ENCODE peak calls at places on chromosomes 7 and 10, in six cellular contexts. One of them, this sample, is unnamed.

GRCh38 chr10:74921744-74922143 is 95.3 kb downstream of the KAT6B start:
- DNase-seq in iris pigment epithelial cell: no peak
- DNase-seq in T-helper 1 cell: no peak
- DNase-seq in stromal cell of bone marrow: no peak
- DNase-seq in aorta: no peak
- DNase-seq in HCEC 1CT: peak; percentile 19
- DNase-seq in this sample: peak; percentile 13

GRCh38 chr10:90849956-90850749 is 7.7 kb downstream of the HTR7 start:
- DNase-seq in iris pigment epithelial cell: peak; percentile 56
- DNase-seq in T-helper 1 cell: no peak
- DNase-seq in stromal cell of bone marrow: peak; percentile 68
- DNase-seq in aorta: no peak
- DNase-seq in HCEC 1CT: peak; percentile 81
- DNase-seq in this sample: peak; percentile 53

GRCh38 chr7:100373261-100373831 is at the start of gene PILRA:
- DNase-seq in iris pigment epithelial cell: peak; percentile 8
- DNase-seq in T-helper 1 cell: no peak
- DNase-seq in stromal cell of bone marrow: no peak
- DNase-seq in aorta: no peak
- DNase-seq in HCEC 1CT: peak; percentile 19
- DNase-seq in this sample: no peak

GRCh38 chr7:136066304-136067143 is 89.4 kb upstream of the MTPN start:
- DNase-seq in iris pigment epithelial cell: no peak
- DNase-seq in T-helper 1 cell: no peak
- DNase-seq in stromal cell of bone marrow: no peak
- DNase-seq in aorta: no peak
- DNase-seq in HCEC 1CT: no peak
- DNase-seq in this sample: no peak

GRCh38 chr10:38047666-38048065 is 37.2 kb downstream of the ZNF33A start:
- DNase-seq in iris pigment epithelial cell: peak; percentile 65
- DNase-seq in T-helper 1 cell: no peak
- DNase-seq in stromal cell of bone marrow: no peak
- DNase-seq in aorta: no peak
- DNase-seq in HCEC 1CT: no peak
- DNase-seq in this sample: no peak

GRCh38 chr10:21533577-21534475 is at the start of gene MLLT10:
- DNase-seq in iris pigment epithelial cell: peak; percentile 97
- DNase-seq in T-helper 1 cell: peak; percentile 94
- DNase-seq in stromal cell of bone marrow: peak; percentile 88
- DNase-seq in aorta: peak; percentile 97
- DNase-seq in HCEC 1CT: peak; percentile 97
- DNase-seq in this sample: peak; percentile 96

GRCh38 chr10:32139223-32140073 is 83.2 kb upstream of the KIF5B start:
- DNase-seq in iris pigment epithelial cell: peak; percentile 96
- DNase-seq in T-helper 1 cell: no peak
- DNase-seq in stromal cell of bone marrow: peak; percentile 97
- DNase-seq in aorta: peak; percentile 95
- DNase-seq in HCEC 1CT: peak; percentile 97
- DNase-seq in this sample: peak; percentile 86

GRCh38 chr7:7861211-7861633 is 107.4 kb upstream of the GLCCI1 start:
- DNase-seq in iris pigment epithelial cell: peak; percentile 77
- DNase-seq in T-helper 1 cell: no peak
- DNase-seq in stromal cell of bone marrow: peak; percentile 43
- DNase-seq in aorta: no peak
- DNase-seq in HCEC 1CT: peak; percentile 95
- DNase-seq in this sample: peak; percentile 62

GRCh38 chr7:150620617-150621371 is 11.4 kb downstream of the GIMAP6 start:
- DNase-seq in iris pigment epithelial cell: no peak
- DNase-seq in T-helper 1 cell: no peak
- DNase-seq in stromal cell of bone marrow: no peak
- DNase-seq in aorta: no peak
- DNase-seq in HCEC 1CT: no peak
- DNase-seq in this sample: no peak

GRCh38 chr10:77531441-77532001 is 106.1 kb downstream of the KCNMA1 start:
- DNase-seq in iris pigment epithelial cell: peak; percentile 81
- DNase-seq in T-helper 1 cell: no peak
- DNase-seq in stromal cell of bone marrow: peak; percentile 76
- DNase-seq in aorta: peak; percentile 85
- DNase-seq in HCEC 1CT: peak; percentile 80
- DNase-seq in this sample: no peak

GRCh38 chr10:87842220-87842641 is 21.1 kb downstream of the KLLN start:
- DNase-seq in iris pigment epithelial cell: peak; percentile 63
- DNase-seq in T-helper 1 cell: no peak
- DNase-seq in stromal cell of bone marrow: no peak
- DNase-seq in aorta: no peak
- DNase-seq in HCEC 1CT: no peak
- DNase-seq in this sample: peak; percentile 89

GRCh38 chr7:27459021-27459728 is 203.5 kb downstream of the HIBADH start:
- DNase-seq in iris pigment epithelial cell: no peak
- DNase-seq in T-helper 1 cell: no peak
- DNase-seq in stromal cell of bone marrow: no peak
- DNase-seq in aorta: no peak
- DNase-seq in HCEC 1CT: no peak
- DNase-seq in this sample: no peak

GRCh38 chr7:25906760-25907159 is 245.2 kb upstream of the NFE2L3 start:
- DNase-seq in iris pigment epithelial cell: no peak
- DNase-seq in T-helper 1 cell: no peak
- DNase-seq in stromal cell of bone marrow: no peak
- DNase-seq in aorta: no peak
- DNase-seq in HCEC 1CT: no peak
- DNase-seq in this sample: no peak

GRCh38 chr7:92831716-92832622 is 4.4 kb downstream of the CDK6 start:
- DNase-seq in iris pigment epithelial cell: peak; percentile 94
- DNase-seq in T-helper 1 cell: no peak
- DNase-seq in stromal cell of bone marrow: no peak
- DNase-seq in aorta: no peak
- DNase-seq in HCEC 1CT: peak; percentile 94
- DNase-seq in this sample: peak; percentile 75

This sample was measured in NCI-H226.